ENCODE peak calls at places on chromosomes 1 and 21, in nine cellular contexts. C is hepatocyte, Z is neural progenitor cell, D is HFF-Myc, L is IMR-90, Y is heart left ventricle, S is kidney, M is tibial artery, K is fibroblast of lung. G is an unnamed sample.

GRCh38 chr1:67785847-67786753 is 47.2 kb downstream of the GNG12 start:
- DNase-seq in C (no peak), Z (no peak), D (no peak), L (peak; percentile 27), Y (no peak), S (no peak), M (no peak), K (peak; percentile 54), G (no peak)

GRCh38 chr1:221035680-221036153 is 156.5 kb downstream of the HLX start:
- DNase-seq in C (no peak), Z (no peak), D (peak; percentile 63), L (peak; percentile 74), Y (peak; percentile 16), S (no peak), M (no peak), K (peak; percentile 44), G (no peak)

GRCh38 chr1:51541313-51542050 is 22.4 kb upstream of the EPS15 start:
- DNase-seq in C (no peak), Z (no peak), D (no peak), L (no peak), Y (no peak), S (no peak), M (no peak), K (no peak), G (no peak)

GRCh38 chr1:161198877-161199431 is at the start of gene ADAMTS4:
- DNase-seq in C (peak; percentile 65), Z (peak; percentile 74), D (peak; percentile 81), L (peak; percentile 76), Y (peak; percentile 82), S (peak; percentile 85), M (peak; percentile 62), K (peak; percentile 84), G (no peak)

GRCh38 chr1:43152866-43153265 is 19.2 kb downstream of the EBNA1BP2 start:
- DNase-seq in C (no peak), Z (no peak), D (no peak), L (peak; percentile 7), Y (no peak), S (no peak), M (no peak), K (peak; percentile 4), G (no peak)

GRCh38 chr1:26275580-26276431 is 4.1 kb upstream of the SH3BGRL3 start:
- DNase-seq in C (peak; percentile 90), Z (peak; percentile 86), D (peak; percentile 85), L (peak; percentile 95), Y (peak; percentile 85), S (peak; percentile 84), M (peak; percentile 92), K (peak; percentile 92), G (peak; percentile 59)

GRCh38 chr1:166113630-166114029 is 53.2 kb downstream of the FAM78B start:
- DNase-seq in C (no peak), Z (no peak), D (no peak), L (no peak), Y (no peak), S (no peak), M (no peak), K (no peak), G (no peak)

GRCh38 chr1:81155131-81155530 is 645.6 kb upstream of the ADGRL2 start:
- DNase-seq in C (no peak), Z (no peak), D (no peak), L (peak; percentile 85), Y (no peak), S (no peak), M (no peak), K (peak; percentile 38), G (peak; percentile 39)

GRCh38 chr1:156115514-156116374 is 1.2 kb downstream of the LMNA start:
- DNase-seq in C (peak; percentile 68), Z (peak; percentile 55), D (no peak), L (peak; percentile 65), Y (peak; percentile 71), S (peak; percentile 91), M (peak; percentile 87), K (peak; percentile 71), G (no peak)

GRCh38 chr1:165896277-165896676 is 68.9 kb downstream of the UCK2 start:
- DNase-seq in C (no peak), Z (no peak), D (peak; percentile 80), L (peak; percentile 98), Y (no peak), S (peak; percentile 71), M (peak; percentile 74), K (peak; percentile 90), G (no peak)

GRCh38 chr1:167863921-167864279 is 50.0 kb downstream of the ADCY10 start:
- DNase-seq in C (no peak), Z (no peak), D (no peak), L (no peak), Y (no peak), S (no peak), M (no peak), K (no peak), G (no peak)

GRCh38 chr21:45386728-45387371 is 18.1 kb upstream of the COL18A1 start:
- DNase-seq in C (peak; percentile 69), Z (no peak), D (peak; percentile 95), L (peak; percentile 97), Y (peak; percentile 52), S (peak; percentile 81), M (peak; percentile 82), K (peak; percentile 97), G (no peak)

GRCh38 chr1:235635938-235636663 is 13.5 kb downstream of the GNG4 start:
- DNase-seq in C (no peak), Z (no peak), D (no peak), L (no peak), Y (no peak), S (no peak), M (peak; percentile 1), K (no peak), G (no peak)

GRCh38 chr1:51518033-51518729 is 885 bp downstream of the EPS15 start:
- DNase-seq in C (peak; percentile 80), Z (peak; percentile 62), D (no peak), L (peak; percentile 28), Y (peak; percentile 33), S (peak; percentile 78), M (peak; percentile 71), K (peak; percentile 41), G (no peak)

GRCh38 chr1:245648749-245649517 is 494.1 kb downstream of the KIF26B start:
- DNase-seq in C (no peak), Z (peak; percentile 52), D (no peak), L (no peak), Y (no peak), S (no peak), M (no peak), K (no peak), G (no peak)

GRCh38 chr1:198669023-198669698 is 30.3 kb downstream of the PTPRC start:
- DNase-seq in C (peak; percentile 9), Z (no peak), D (peak; percentile 95), L (peak; percentile 95), Y (no peak), S (no peak), M (no peak), K (peak; percentile 90), G (peak; percentile 61)

GRCh38 chr1:79556189-79556588 is 549.7 kb upstream of the ADGRL4 start:
- DNase-seq in C (no peak), Z (no peak), D (no peak), L (no peak), Y (no peak), S (no peak), M (no peak), K (no peak), G (no peak)
- TF ChIP-seq CTCF in C (no peak), Z (peak; percentile 20), D (no peak), L (no peak), Y (no peak), S (no peak), M (no peak), K (no peak), G (no peak)

DNA sequence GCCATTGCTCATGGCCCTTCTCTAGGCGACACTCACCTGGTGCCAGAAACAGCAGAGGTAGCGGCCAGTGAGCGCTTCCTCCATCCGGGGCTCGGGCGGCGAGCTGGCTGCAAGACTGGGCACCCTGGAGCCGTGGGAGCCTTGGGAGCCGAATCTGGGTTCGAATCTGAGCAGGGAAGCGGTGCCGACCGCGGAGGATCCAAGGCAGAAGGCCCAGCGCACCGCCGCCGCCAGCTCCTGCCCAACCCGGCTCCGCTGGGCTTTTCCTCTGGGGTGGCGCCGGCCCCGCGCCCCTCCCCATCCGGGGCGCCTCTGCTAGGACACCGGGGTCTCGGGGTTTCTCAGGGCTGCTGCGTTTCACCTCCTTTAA is 1.7 kb upstream of the PRDM16 start:
- DNase-seq in C (no peak), Z (no peak), D (no peak), L (no peak), Y (no peak), S (no peak), M (peak; percentile 66), K (no peak), G (no peak)
- H3K4me3 ChIP-seq in C (no peak overlapping the region), Z (peak overlapping the region; percentile 51), D (no peak overlapping the region), L (no peak overlapping the region), Y (peak overlapping the region; percentile 56), S (peak overlapping the region; percentile 45), M (peak overlapping the region; percentile 92), K (no peak overlapping the region), G (no peak overlapping the region)

GRCh38 chr21:16059981-16060380 is 330.2 kb downstream of the USP25 start:
- DNase-seq in C (no peak), Z (no peak), D (no peak), L (no peak), Y (no peak), S (peak; percentile 32), M (no peak), K (no peak), G (no peak)

GRCh38 chr21:16058896-16059295 is 329.1 kb downstream of the USP25 start:
- DNase-seq in C (no peak), Z (no peak), D (no peak), L (no peak), Y (no peak), S (no peak), M (no peak), K (no peak), G (no peak)

GRCh38 chr21:16055012-16055411 is 325.2 kb downstream of the USP25 start:
- DNase-seq in C (no peak), Z (no peak), D (no peak), L (no peak), Y (no peak), S (no peak), M (no peak), K (no peak), G (no peak)
- TF ChIP-seq CTCF in C (no peak), Z (no peak), D (no peak), L (no peak), Y (no peak), S (no peak), M (no peak), K (no peak), G (no peak)

GRCh38 chr1:188055921-188056505 is 1227.3 kb downstream of the PLA2G4A start:
- DNase-seq in C (no peak), Z (no peak), D (no peak), L (peak; percentile 11), Y (no peak), S (no peak), M (no peak), K (peak; percentile 58), G (no peak)
- H3K4me3 ChIP-seq in C (no peak overlapping the region), Z (no peak overlapping the region), D (no peak overlapping the region), L (peak overlapping the region; percentile 2), Y (no peak overlapping the region), S (no peak overlapping the region), M (no peak overlapping the region), K (no peak overlapping the region), G (no peak overlapping the region)

G was measured in epithelial cell of proximal tubule.